ENCODE peak calls at places on chromosomes 16 and 17, in nine cellular contexts. F is GM23248, K is GM04504, Q is coronary artery, N is right atrium auricular region, D is NCI-H2081, X is fibroblast of the aortic adventitia, B is pons, C is spleen. Y is an unnamed sample.

GRCh38 chr17:7293821-7294613 is 422 bp downstream of the YBX2 start:
- DNase-seq in F (no peak), D (no peak), N (no peak), K (no peak), Q (no peak), X (no peak), B (no peak), C (no peak), Y (no peak)

GRCh38 chr16:18800674-18801196 is 614 bp downstream of the ARL6IP1 start:
- DNase-seq in Q (no peak), B (no peak), X (peak), F (peak), D (no peak), C (no peak), N (no peak), K (no peak), Y (no peak)

GRCh38 chr17:8946071-8946470 is 19.4 kb downstream of the PIK3R5 start:
- DNase-seq in F (no peak), C (no peak), K (no peak), D (no peak), B (no peak), N (no peak), Q (no peak), X (no peak), Y (no peak)

GRCh38 chr17:57751971-57752905 is 7.1 kb upstream of the CCDC182 start:
- DNase-seq in N (no peak), F (no peak), Q (no peak), B (peak), X (no peak), K (no peak), C (no peak), D (no peak), Y (no peak)

GRCh38 chr17:50749243-50749642 is 18.1 kb downstream of the ANKRD40CL start:
- DNase-seq in Q (no peak), X (no peak), F (no peak), C (no peak), K (no peak), D (no peak), B (no peak), N (no peak), Y (no peak)

GRCh38 chr16:55061126-55061525 is 130.5 kb downstream of the IRX5 start:
- DNase-seq in F (no peak), Q (no peak), B (no peak), C (no peak), N (no peak), D (no peak), X (no peak), K (no peak), Y (no peak)

GRCh38 chr17:9432121-9432866 is 143.3 kb downstream of the STX8 start:
- DNase-seq in C (no peak), N (no peak), X (no peak), B (no peak), K (no peak), Q (no peak), D (no peak), F (peak), Y (no peak)

GRCh38 chr16:58378401-58378800 is 13.9 kb upstream of the GINS3 start:
- DNase-seq in C (no peak), F (peak), B (no peak), N (no peak), Q (no peak), K (no peak), D (no peak), X (peak), Y (no peak)

GRCh38 chr16:1167276-1168107 is 14.6 kb downstream of the CACNA1H start:
- DNase-seq in X (no peak), K (no peak), D (peak), B (peak), C (no peak), N (no peak), F (no peak), Q (no peak), Y (no peak)

GRCh38 chr16:11914210-11914758 is 1.5 kb downstream of the GSPT1 start:
- DNase-seq in K (no peak), C (no peak), X (no peak), B (peak), F (no peak), D (no peak), Q (no peak), N (no peak), Y (no peak)

GRCh38 chr16:25198021-25198420 is 18.7 kb upstream of the AQP8 start:
- DNase-seq in K (no peak), D (no peak), B (no peak), X (no peak), Q (no peak), N (no peak), C (no peak), F (peak), Y (no peak)

GRCh38 chr16:8935989-8936388 is 27.7 kb downstream of the USP7 start:
- DNase-seq in F (no peak), D (no peak), C (no peak), N (no peak), Q (no peak), X (no peak), K (no peak), B (no peak), Y (no peak)

GRCh38 chr17:76268015-76268749 is 3.0 kb downstream of the UBALD2 start:
- DNase-seq in N (peak), X (peak), D (no peak), B (peak), K (peak), F (peak), C (peak), Q (peak), Y (no peak)

GRCh38 chr17:47692137-47692894 is 1.6 kb upstream of the TBKBP1 start:
- DNase-seq in X (no peak), D (no peak), F (no peak), B (no peak), K (no peak), C (no peak), N (no peak), Q (no peak), Y (no peak)

GRCh38 chr17:44382917-44383316 is 6.5 kb downstream of the ITGA2B start:
- DNase-seq in D (no peak), X (no peak), K (no peak), B (no peak), Q (no peak), N (no peak), F (no peak), C (no peak), Y (no peak)

GRCh38 chr16:48382131-48382530 is 3.1 kb downstream of the SIAH1 start:
- DNase-seq in Q (no peak), X (no peak), D (no peak), C (no peak), K (no peak), N (no peak), B (no peak), F (no peak), Y (no peak)

GRCh38 chr16:4015275-4015990 is 100.8 kb downstream of the ADCY9 start:
- DNase-seq in D (no peak), Q (no peak), X (no peak), N (no peak), K (no peak), B (no peak), C (no peak), F (no peak), Y (no peak)

GRCh38 chr17:18139949-18140348 is 31.4 kb downstream of the MYO15A start:
- DNase-seq in B (no peak), D (no peak), N (no peak), Q (no peak), X (peak), C (no peak), F (peak), K (no peak), Y (no peak)

GRCh38 chr16:88732172-88732960 is 26.1 kb downstream of the CTU2 start:
- DNase-seq in C (no peak), X (no peak), B (no peak), Q (no peak), K (no peak), N (no peak), F (no peak), D (no peak), Y (no peak)

GRCh38 chr17:1713878-1714487 is 3.8 kb upstream of the TLCD2 start:
- DNase-seq in Q (peak), C (no peak), N (no peak), K (no peak), D (peak), F (peak), X (peak), B (no peak), Y (no peak)

GRCh38 chr16:63744077-63744874 is 1377.6 kb downstream of the CDH11 start:
- DNase-seq in C (no peak), B (no peak), K (no peak), Q (no peak), X (no peak), D (no peak), N (no peak), F (no peak), Y (no peak)

GRCh38 chr16:23506606-23506994 is 3.7 kb downstream of the GGA2 start:
- DNase-seq in D (no peak), K (no peak), B (no peak), Q (no peak), X (no peak), N (no peak), F (no peak), C (peak), Y (no peak)

GRCh38 chr17:19413725-19414124 is 2.7 kb downstream of the RNF112 start:
- DNase-seq in F (no peak), Q (no peak), N (no peak), X (no peak), C (no peak), K (no peak), B (no peak), D (no peak), Y (no peak)

Y was measured in AG04449.